ENCODE peak calls at places on chromosomes 16 and 17, in seven cellular contexts. Y is fibroblast of pulmonary artery, R is fibroblast of villous mesenchyme, G is GM13976, S is HEK293T, K is posterior vena cava, Q is GDM1. E is an unnamed sample.

GRCh38 chr17:45345554-45346254 is 28.9 kb upstream of the MAP3K14 start:
- DNase-seq in Q (peak; percentile 24), G (no peak), S (peak; percentile 39), Y (peak; percentile 93), K (peak; percentile 68), R (peak; percentile 99), E (no peak)

GRCh38 chr16:22664561-22664997 is 149.4 kb upstream of the HS3ST2 start:
- DNase-seq in G (no peak), R (no peak), Y (no peak), K (no peak), S (no peak), Q (no peak), E (no peak)

GRCh38 chr16:1043831-1044514 is 28.6 kb upstream of the SSTR5 start:
- DNase-seq in R (no peak), S (no peak), Q (no peak), G (no peak), K (no peak), Y (no peak), E (no peak)

GRCh38 chr17:72030067-72030899 is 90.5 kb upstream of the SOX9 start:
- DNase-seq in G (peak; percentile 44), R (peak; percentile 28), Y (peak; percentile 31), Q (peak; percentile 63), K (no peak), S (peak; percentile 68), E (no peak)

GRCh38 chr17:48333034-48333491 is 97.0 kb downstream of the SKAP1 start:
- DNase-seq in K (no peak), S (no peak), Y (peak; percentile 4), R (no peak), Q (no peak), G (no peak), E (no peak)

GRCh38 chr16:50065241-50065623 is 538 bp upstream of the HEATR3 start:
- DNase-seq in R (no peak), Y (no peak), S (no peak), Q (no peak), K (no peak), G (no peak), E (no peak)

GRCh38 chr17:51064061-51064735 is 56.5 kb downstream of the SPAG9 start:
- DNase-seq in Y (no peak), K (no peak), R (no peak), S (no peak), Q (no peak), G (no peak), E (no peak)

GRCh38 chr17:83080641-83081560 is 1.5 kb downstream of the METRNL start:
- DNase-seq in K (no peak), Y (peak; percentile 35), S (peak; percentile 36), Q (no peak), R (no peak), G (peak; percentile 85), E (no peak)

GRCh38 chr16:88132836-88133506 is 181.7 kb downstream of the BANP start:
- DNase-seq in G (no peak), R (no peak), K (no peak), Y (no peak), S (no peak), Q (no peak), E (peak; percentile 24)

GRCh38 chr16:11391576-11391975 is 46.3 kb downstream of the RMI2 start:
- DNase-seq in Y (no peak), K (peak; percentile 79), G (no peak), R (no peak), Q (no peak), S (no peak), E (no peak)

GRCh38 chr16:31460582-31461002 is 1.3 kb downstream of the ARMC5 start:
- DNase-seq in S (no peak), Q (no peak), K (peak; percentile 60), R (peak; percentile 75), G (no peak), Y (peak; percentile 77), E (no peak)

GRCh38 chr16:54282202-54282922 is 4.2 kb downstream of the IRX3 start:
- DNase-seq in G (peak; percentile 74), K (no peak), S (no peak), R (peak; percentile 36), Q (no peak), Y (peak; percentile 37), E (no peak)

GRCh38 chr16:8555400-8555799 is 34.9 kb downstream of the TMEM114 start:
- DNase-seq in R (no peak), K (no peak), Y (no peak), Q (no peak), G (no peak), S (no peak), E (no peak)

GRCh38 chr16:14131774-14132695 is 60.9 kb downstream of the MRTFB start:
- DNase-seq in S (no peak), Y (peak; percentile 3), Q (no peak), G (no peak), R (no peak), K (no peak), E (no peak)

GRCh38 chr16:29745853-29746345 is at the start of gene C16orf54:
- DNase-seq in S (no peak), K (peak; percentile 95), G (peak; percentile 73), Y (no peak), Q (peak; percentile 96), R (no peak), E (peak; percentile 99)

GRCh38 chr16:67247698-67248400 is 568 bp upstream of the FHOD1 start:
- DNase-seq in G (no peak), Y (no peak), S (no peak), Q (no peak), K (no peak), R (no peak), E (no peak)

GRCh38 chr17:28402224-28402630 is 3.8 kb downstream of the SLC46A1 start:
- DNase-seq in G (no peak), K (no peak), Y (no peak), R (no peak), Q (no peak), S (no peak), E (no peak)

GRCh38 chr17:63117431-63117830 is 151.4 kb downstream of the TANC2 start:
- DNase-seq in R (no peak), Y (no peak), S (no peak), G (no peak), Q (no peak), K (no peak), E (no peak)

GRCh38 chr16:52709286-52709685 is 162.3 kb upstream of the TOX3 start:
- DNase-seq in S (no peak), Q (no peak), Y (no peak), G (no peak), R (no peak), K (no peak), E (no peak)

GRCh38 chr17:7862692-7863437 is 5.1 kb downstream of the CYB5D1 start:
- DNase-seq in K (no peak), Q (peak; percentile 15), Y (peak; percentile 65), G (no peak), S (peak; percentile 44), R (peak; percentile 58), E (no peak)

GRCh38 chr17:65371702-65372101 is 189.7 kb downstream of the AXIN2 start:
- DNase-seq in S (no peak), R (no peak), Q (no peak), K (no peak), Y (no peak), G (no peak), E (no peak)

GRCh38 chr16:69311533-69312388 is 611 bp downstream of the VPS4A start:
- DNase-seq in Q (no peak), G (peak; percentile 61), K (peak; percentile 84), S (peak; percentile 31), Y (peak; percentile 13), R (peak; percentile 24), E (no peak)

E was measured in CD14-positive monocyte.